ENCODE peak calls at places on chromosome 11, in six cellular contexts. Y is lower leg skin, X is GM20000, J is AG04450, V is A549, I is cardiac fibroblast. M is an unnamed sample.
A peak's percentile ranks its signal among the peaks of the same experiment; 100 is the strongest.

GRCh38 chr11:114010931-114011330 is 36.0 kb downstream of the HTR3A start:
- DNase-seq in Y (no peak), X (no peak), J (no peak), V (no peak), I (no peak), M (no peak)

GRCh38 chr11:118980191-118980881 is 8.8 kb downstream of the FOXR1 start:
- DNase-seq in Y (no peak), X (peak; percentile 20), J (no peak), V (no peak), I (peak; percentile 22), M (no peak)

GRCh38 chr11:87926250-87926970 is 248.8 kb downstream of the RAB38 start:
- DNase-seq in Y (no peak), X (no peak), J (no peak), V (peak; percentile 29), I (peak; percentile 70), M (peak; percentile 57)

GRCh38 chr11:96132437-96132836 is 208.5 kb upstream of the MTMR2 start:
- DNase-seq in Y (no peak), X (no peak), J (no peak), V (no peak), I (no peak), M (no peak)

GRCh38 chr11:21514298-21514697 is 678.6 kb upstream of the ANO5 start:
- DNase-seq in Y (no peak), X (no peak), J (no peak), V (peak; percentile 37), I (no peak), M (no peak)

GRCh38 chr11:124769804-124770774 is 8.0 kb upstream of the ESAM start:
- DNase-seq in Y (no peak), X (no peak), J (no peak), V (peak; percentile 62), I (peak; percentile 86), M (no peak)

GRCh38 chr11:115745545-115746265 is 241.5 kb upstream of the CADM1 start:
- DNase-seq in Y (no peak), X (no peak), J (no peak), V (no peak), I (no peak), M (no peak)

GRCh38 chr11:71568707-71569349 is 3.5 kb downstream of the KRTAP5-10 start:
- DNase-seq in Y (no peak), X (no peak), J (no peak), V (no peak), I (peak; percentile 29), M (no peak)

GRCh38 chr11:120932305-120932905 is 91.5 kb upstream of the TBCEL start:
- DNase-seq in Y (no peak), X (no peak), J (no peak), V (no peak), I (no peak), M (no peak)

GRCh38 chr11:93917673-93918072 is 67.3 kb upstream of the VSTM5 start:
- DNase-seq in Y (no peak), X (no peak), J (no peak), V (no peak), I (no peak), M (no peak)

GRCh38 chr11:77117485-77117884 is 10.6 kb upstream of the MYO7A start:
- DNase-seq in Y (no peak), X (no peak), J (no peak), V (no peak), I (no peak), M (no peak)

GRCh38 chr11:120880791-120881190 is 143.1 kb upstream of the TBCEL start:
- DNase-seq in Y (no peak), X (no peak), J (no peak), V (no peak), I (peak; percentile 8), M (no peak)

GRCh38 chr11:126404367-126404766 is 48.9 kb downstream of the ST3GAL4 start:
- DNase-seq in Y (no peak), X (no peak), J (no peak), V (no peak), I (no peak), M (no peak)

GRCh38 chr11:116895053-116895757 is 57.8 kb upstream of the APOA1 start:
- DNase-seq in Y (peak; percentile 84), X (peak; percentile 30), J (no peak), V (peak; percentile 11), I (peak; percentile 28), M (no peak)

GRCh38 chr11:10076458-10077141 is 217.4 kb downstream of the SBF2 start:
- DNase-seq in Y (no peak), X (peak; percentile 55), J (no peak), V (peak; percentile 48), I (peak; percentile 54), M (no peak)

GRCh38 chr11:114821626-114822025 is 143.3 kb downstream of the NXPE2 start:
- DNase-seq in Y (no peak), X (no peak), J (no peak), V (no peak), I (no peak), M (no peak)

GRCh38 chr11:2774173-2775082 is 74.6 kb upstream of the KCNQ1OT1 start:
- DNase-seq in Y (peak; percentile 81), X (no peak), J (no peak), V (no peak), I (no peak), M (no peak)

GRCh38 chr11:33160147-33160546 is 1.1 kb downstream of the CSTF3 start:
- DNase-seq in Y (no peak), X (no peak), J (no peak), V (peak; percentile 46), I (peak; percentile 65), M (no peak)

GRCh38 chr11:110182886-110183285 is 89.7 kb downstream of the ZC3H12C start:
- DNase-seq in Y (no peak), X (no peak), J (no peak), V (no peak), I (peak; percentile 74), M (no peak)

GRCh38 chr11:40129276-40129675 is 1330.2 kb downstream of the LRRC4C start:
- DNase-seq in Y (no peak), X (peak; percentile 4), J (no peak), V (peak; percentile 9), I (no peak), M (no peak)

GRCh38 chr11:40132881-40133280 is 1326.6 kb downstream of the LRRC4C start:
- DNase-seq in Y (no peak), X (no peak), J (no peak), V (no peak), I (no peak), M (no peak)

GRCh38 chr11:40133526-40133925 is 1325.9 kb downstream of the LRRC4C start:
- DNase-seq in Y (no peak), X (no peak), J (no peak), V (no peak), I (no peak), M (no peak)

GRCh38 chr11:40134820-40135219 is 1324.6 kb downstream of the LRRC4C start:
- DNase-seq in Y (no peak), X (no peak), J (no peak), V (no peak), I (no peak), M (no peak)

DNA sequence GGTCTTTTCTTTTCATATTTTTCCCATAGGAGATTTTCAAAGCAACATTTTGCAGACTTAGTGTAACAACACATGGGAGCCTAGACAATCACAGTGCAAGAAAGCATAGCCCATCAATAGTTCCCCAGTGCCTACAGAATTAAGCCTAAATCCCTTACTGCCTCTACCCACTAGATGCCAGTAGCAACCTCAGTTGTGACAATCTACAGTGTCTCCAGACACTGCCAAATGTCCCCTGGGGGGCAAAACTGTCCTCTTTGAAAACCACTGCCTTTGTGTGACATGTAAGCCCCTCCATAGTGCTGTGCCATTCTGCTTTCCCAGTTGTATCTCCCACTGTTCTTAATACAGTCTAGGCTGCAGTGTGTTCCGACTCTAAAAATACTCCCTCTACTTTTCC is 1329.0 kb downstream of the LRRC4C start:
- DNase-seq in Y (no peak), X (no peak), J (no peak), V (no peak), I (no peak), M (no peak)
- TF ChIP-seq CTCF in Y (no peak), X (peak; percentile 19), J (no peak), V (no peak), I (no peak), M (peak; percentile 58)

DNA sequence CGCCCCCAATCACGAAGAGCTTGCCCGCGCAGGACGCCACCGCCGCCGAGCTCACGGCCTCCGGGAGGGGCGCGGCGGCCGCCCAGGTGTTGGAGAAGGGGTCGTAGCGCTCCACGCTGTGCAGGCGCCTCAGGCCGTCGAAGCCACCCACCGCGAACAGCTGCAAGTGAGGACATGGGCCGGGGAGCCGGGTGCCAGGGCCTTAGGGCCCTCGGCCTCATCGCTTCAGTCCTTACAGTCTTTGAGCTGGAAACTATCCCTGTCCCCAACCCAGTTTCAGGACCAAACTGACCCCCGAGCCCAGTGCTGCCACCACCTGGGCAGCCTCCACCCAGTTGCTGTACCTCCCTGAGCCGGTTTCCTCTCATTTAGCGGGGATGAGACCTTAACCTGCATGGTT is 7.6 kb downstream of the KLHL35 start:
- DNase-seq in Y (no peak), X (peak; percentile 52), J (no peak), V (peak; percentile 38), I (no peak), M (no peak)
- TF ChIP-seq CTCF in Y (no peak), X (no peak), J (peak; percentile 29), V (peak; percentile 49), I (peak; percentile 52), M (peak; percentile 29)

DNA sequence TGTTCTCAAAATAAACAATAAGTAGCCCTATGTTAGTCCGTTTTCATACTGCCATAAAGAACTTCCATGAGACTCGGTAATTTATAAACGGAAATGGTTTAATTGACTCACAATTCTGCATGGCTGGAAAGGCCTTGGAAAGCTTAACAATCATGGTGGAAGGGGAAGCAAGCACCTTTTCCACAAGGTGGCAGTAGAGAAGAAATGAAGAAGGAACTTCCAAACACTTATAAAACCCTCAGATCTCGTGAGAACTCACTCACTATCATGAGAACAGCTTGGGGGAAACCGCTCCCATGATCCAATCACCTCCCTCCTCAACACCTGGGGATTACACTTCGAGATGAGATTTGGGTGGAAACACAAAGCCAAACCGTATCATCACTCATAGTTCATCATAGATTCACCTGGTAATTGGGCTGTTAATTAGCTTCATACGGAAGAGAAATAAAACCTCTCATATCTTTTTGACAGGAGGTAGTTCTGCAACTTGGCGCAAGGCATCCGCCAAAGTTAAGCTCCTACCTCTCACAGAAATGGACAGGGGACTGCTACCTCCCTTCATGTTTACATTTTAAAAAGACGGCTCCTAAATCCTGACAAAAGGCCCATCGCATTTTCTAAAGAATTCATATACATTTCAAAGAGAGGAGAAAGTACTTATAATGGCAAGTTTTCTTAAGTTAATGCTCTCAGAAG is 49.0 kb downstream of the MUC15 start:
- DNase-seq in Y (no peak), X (no peak), J (no peak), V (peak; percentile 64), I (peak; percentile 62), M (peak; percentile 7)
- TF ChIP-seq CTCF in Y (no peak), X (no peak), J (peak; percentile 29), V (peak; percentile 17), I (peak; percentile 41), M (peak; percentile 18)

DNA sequence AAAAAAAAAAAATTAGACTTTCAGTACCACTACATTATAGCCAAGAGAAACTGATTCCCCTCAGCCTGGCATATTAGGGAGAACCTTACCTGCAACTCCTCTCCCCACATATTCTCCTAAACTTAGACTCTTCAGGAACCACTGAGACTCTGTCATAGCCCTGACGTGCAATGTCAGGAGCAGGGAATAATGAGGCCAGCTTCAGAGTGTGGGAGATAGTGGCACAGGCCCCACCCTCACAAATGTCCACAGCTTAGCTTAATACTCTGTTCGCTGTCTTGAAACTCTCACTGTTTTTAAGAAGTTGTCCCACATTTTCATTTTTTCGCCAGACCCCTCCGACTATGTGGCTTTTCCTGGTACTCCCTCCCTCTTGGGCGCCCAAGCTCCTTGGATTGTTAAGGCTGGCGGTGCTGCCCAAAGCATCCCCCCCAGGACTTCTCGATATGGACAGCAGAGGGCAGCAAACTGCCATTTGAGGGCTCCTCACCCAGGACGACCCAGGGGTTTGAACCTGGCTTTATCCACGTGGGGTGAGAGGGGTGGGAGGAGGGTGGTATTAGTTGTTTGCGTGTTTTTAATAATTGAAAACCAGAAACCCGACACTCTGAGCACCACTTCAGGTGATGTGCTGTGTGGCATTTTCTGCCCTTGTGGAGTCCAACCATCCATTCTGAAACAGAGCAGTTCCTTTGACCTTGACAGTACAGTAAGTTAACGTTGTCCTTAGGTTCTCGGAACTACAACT is 45.2 kb upstream of the RASSF10 start:
- DNase-seq in Y (peak; percentile 91), X (peak; percentile 69), J (peak; percentile 11), V (peak; percentile 70), I (peak; percentile 68), M (no peak)
- TF ChIP-seq CTCF in Y (no peak), X (peak; percentile 68), J (peak; percentile 89), V (peak; percentile 91), I (peak; percentile 91), M (peak; percentile 78)

M was measured in kidney epithelial cell.